ENCODE peak calls at places on chromosomes 16 and 17, in eight cellular contexts. One of them, this sample, is unnamed.

GRCh38 chr17:17568772-17569195 is 22.7 kb downstream of the PEMT start:
- DNase-seq in gastrocnemius medialis: peak
- DNase-seq in stomach: peak
- DNase-seq in fibroblast of lung: peak
- DNase-seq in brain microvascular endothelial cell: no peak
- DNase-seq in sigmoid colon: no peak
- DNase-seq in RWPE1: peak
- DNase-seq in pancreas: peak
- DNase-seq in this sample: peak

GRCh38 chr16:27215660-27216059 is 12.3 kb downstream of the KDM8 start:
- DNase-seq in fibroblast of lung: no peak
- DNase-seq in sigmoid colon: no peak
- DNase-seq in RWPE1: no peak
- DNase-seq in stomach: no peak
- DNase-seq in gastrocnemius medialis: no peak
- DNase-seq in brain microvascular endothelial cell: no peak
- DNase-seq in pancreas: no peak
- DNase-seq in this sample: no peak

GRCh38 chr16:21283521-21284289 is 5.6 kb upstream of the CRYM start:
- DNase-seq in sigmoid colon: peak
- DNase-seq in brain microvascular endothelial cell: peak
- DNase-seq in RWPE1: no peak
- DNase-seq in fibroblast of lung: peak
- DNase-seq in gastrocnemius medialis: no peak
- DNase-seq in stomach: peak
- DNase-seq in pancreas: no peak
- DNase-seq in this sample: peak

GRCh38 chr16:69435977-69436729 is 11.7 kb downstream of the CYB5B start:
- DNase-seq in brain microvascular endothelial cell: no peak
- DNase-seq in stomach: peak
- DNase-seq in RWPE1: no peak
- DNase-seq in sigmoid colon: no peak
- DNase-seq in gastrocnemius medialis: no peak
- DNase-seq in fibroblast of lung: no peak
- DNase-seq in pancreas: peak
- DNase-seq in this sample: no peak

GRCh38 chr17:10127819-10128375 is 70.5 kb downstream of the GAS7 start:
- DNase-seq in RWPE1: no peak
- DNase-seq in fibroblast of lung: peak
- DNase-seq in gastrocnemius medialis: peak
- DNase-seq in stomach: peak
- DNase-seq in sigmoid colon: peak
- DNase-seq in pancreas: peak
- DNase-seq in brain microvascular endothelial cell: peak
- DNase-seq in this sample: no peak

GRCh38 chr16:26795184-26795583 is 271.5 kb upstream of the C16orf82 start:
- DNase-seq in stomach: no peak
- DNase-seq in sigmoid colon: no peak
- DNase-seq in RWPE1: no peak
- DNase-seq in brain microvascular endothelial cell: no peak
- DNase-seq in pancreas: no peak
- DNase-seq in fibroblast of lung: no peak
- DNase-seq in gastrocnemius medialis: no peak
- DNase-seq in this sample: no peak

GRCh38 chr16:79949417-79949816 is 348.9 kb upstream of the MAF start:
- DNase-seq in sigmoid colon: no peak
- DNase-seq in gastrocnemius medialis: no peak
- DNase-seq in stomach: no peak
- DNase-seq in brain microvascular endothelial cell: no peak
- DNase-seq in pancreas: no peak
- DNase-seq in fibroblast of lung: no peak
- DNase-seq in RWPE1: no peak
- DNase-seq in this sample: no peak

GRCh38 chr16:27512061-27512460 is 37.7 kb downstream of the GTF3C1 start:
- DNase-seq in pancreas: no peak
- DNase-seq in sigmoid colon: no peak
- DNase-seq in gastrocnemius medialis: no peak
- DNase-seq in stomach: no peak
- DNase-seq in brain microvascular endothelial cell: no peak
- DNase-seq in fibroblast of lung: no peak
- DNase-seq in RWPE1: no peak
- DNase-seq in this sample: no peak

GRCh38 chr17:14092808-14093207 is 23.5 kb downstream of the COX10 start:
- DNase-seq in fibroblast of lung: no peak
- DNase-seq in gastrocnemius medialis: no peak
- DNase-seq in stomach: no peak
- DNase-seq in brain microvascular endothelial cell: no peak
- DNase-seq in pancreas: no peak
- DNase-seq in RWPE1: no peak
- DNase-seq in sigmoid colon: no peak
- DNase-seq in this sample: no peak

GRCh38 chr17:29039764-29040598 is 3.0 kb upstream of the PIPOX start:
- DNase-seq in RWPE1: peak
- DNase-seq in sigmoid colon: no peak
- DNase-seq in brain microvascular endothelial cell: peak
- DNase-seq in stomach: no peak
- DNase-seq in fibroblast of lung: peak
- DNase-seq in gastrocnemius medialis: no peak
- DNase-seq in pancreas: no peak
- DNase-seq in this sample: no peak

GRCh38 chr17:76252040-76252954 is 12.0 kb upstream of the RNF157 start:
- DNase-seq in RWPE1: peak
- DNase-seq in stomach: peak
- DNase-seq in sigmoid colon: peak
- DNase-seq in fibroblast of lung: peak
- DNase-seq in brain microvascular endothelial cell: peak
- DNase-seq in gastrocnemius medialis: peak
- DNase-seq in pancreas: no peak
- DNase-seq in this sample: no peak

GRCh38 chr17:45320349-45320930 is 3.6 kb upstream of the MAP3K14 start:
- DNase-seq in stomach: no peak
- DNase-seq in pancreas: no peak
- DNase-seq in sigmoid colon: no peak
- DNase-seq in gastrocnemius medialis: no peak
- DNase-seq in RWPE1: no peak
- DNase-seq in brain microvascular endothelial cell: peak
- DNase-seq in fibroblast of lung: peak
- DNase-seq in this sample: no peak

GRCh38 chr16:50396770-50397525 is 28.2 kb upstream of the BRD7 start:
- DNase-seq in gastrocnemius medialis: no peak
- DNase-seq in RWPE1: peak
- DNase-seq in stomach: no peak
- DNase-seq in sigmoid colon: no peak
- DNase-seq in brain microvascular endothelial cell: peak
- DNase-seq in fibroblast of lung: peak
- DNase-seq in pancreas: no peak
- DNase-seq in this sample: no peak

GRCh38 chr17:77308768-77309726 is 168.3 kb downstream of the SEC14L1 start:
- DNase-seq in fibroblast of lung: peak
- DNase-seq in pancreas: no peak
- DNase-seq in brain microvascular endothelial cell: peak
- DNase-seq in sigmoid colon: peak
- DNase-seq in RWPE1: no peak
- DNase-seq in stomach: no peak
- DNase-seq in gastrocnemius medialis: no peak
- DNase-seq in this sample: no peak

GRCh38 chr17:8480011-8480976 is 44.6 kb downstream of the NDEL1 start:
- DNase-seq in sigmoid colon: no peak
- DNase-seq in fibroblast of lung: no peak
- DNase-seq in RWPE1: no peak
- DNase-seq in stomach: no peak
- DNase-seq in brain microvascular endothelial cell: no peak
- DNase-seq in gastrocnemius medialis: no peak
- DNase-seq in pancreas: no peak
- DNase-seq in this sample: no peak

GRCh38 chr16:78290498-78291271 is 191.2 kb downstream of the WWOX start:
- DNase-seq in sigmoid colon: no peak
- DNase-seq in gastrocnemius medialis: no peak
- DNase-seq in stomach: no peak
- DNase-seq in RWPE1: no peak
- DNase-seq in pancreas: no peak
- DNase-seq in brain microvascular endothelial cell: no peak
- DNase-seq in fibroblast of lung: no peak
- DNase-seq in this sample: no peak

GRCh38 chr16:67708368-67708771 is 10.7 kb downstream of the GFOD2 start:
- DNase-seq in pancreas: no peak
- DNase-seq in fibroblast of lung: peak
- DNase-seq in stomach: no peak
- DNase-seq in gastrocnemius medialis: peak
- DNase-seq in RWPE1: no peak
- DNase-seq in sigmoid colon: peak
- DNase-seq in brain microvascular endothelial cell: no peak
- DNase-seq in this sample: no peak

GRCh38 chr17:75542728-75543336 is 17.3 kb downstream of the LLGL2 start:
- DNase-seq in RWPE1: no peak
- DNase-seq in fibroblast of lung: no peak
- DNase-seq in stomach: no peak
- DNase-seq in sigmoid colon: no peak
- DNase-seq in brain microvascular endothelial cell: no peak
- DNase-seq in gastrocnemius medialis: no peak
- DNase-seq in pancreas: no peak
- DNase-seq in this sample: no peak

GRCh38 chr17:55547027-55547670 is 35.9 kb upstream of the SMIM36 start:
- DNase-seq in gastrocnemius medialis: no peak
- DNase-seq in stomach: no peak
- DNase-seq in fibroblast of lung: peak
- DNase-seq in sigmoid colon: no peak
- DNase-seq in brain microvascular endothelial cell: no peak
- DNase-seq in pancreas: no peak
- DNase-seq in RWPE1: no peak
- DNase-seq in this sample: no peak

GRCh38 chr17:40956401-40957254 is 10.1 kb downstream of the KRT39 start:
- DNase-seq in pancreas: no peak
- DNase-seq in RWPE1: peak
- DNase-seq in gastrocnemius medialis: no peak
- DNase-seq in brain microvascular endothelial cell: peak
- DNase-seq in stomach: no peak
- DNase-seq in fibroblast of lung: peak
- DNase-seq in sigmoid colon: no peak
- DNase-seq in this sample: no peak

DNA sequence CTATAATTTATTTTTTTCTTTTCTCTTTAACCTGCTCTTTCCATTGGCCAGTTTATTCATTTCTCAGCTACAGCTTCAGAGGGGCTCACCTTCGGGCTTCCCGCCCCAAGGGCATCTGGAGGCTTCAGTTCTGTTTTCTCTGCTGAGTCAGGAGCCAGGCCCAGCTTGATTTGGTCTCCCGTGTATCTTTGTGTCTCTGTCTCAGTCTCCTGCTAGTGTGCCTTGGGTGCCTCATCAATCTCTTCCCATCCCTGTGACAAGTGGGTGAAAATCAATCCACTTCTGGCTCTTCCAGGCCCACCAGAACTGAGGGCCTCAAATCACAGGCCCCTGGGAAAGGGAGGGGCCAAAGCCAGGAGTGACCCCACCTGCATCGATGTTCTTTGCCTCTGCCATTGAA is 72.1 kb downstream of the CCDC182 start:
- DNase-seq in RWPE1: no peak
- DNase-seq in stomach: no peak
- DNase-seq in gastrocnemius medialis: no peak
- DNase-seq in sigmoid colon: no peak
- DNase-seq in brain microvascular endothelial cell: no peak
- DNase-seq in pancreas: no peak
- DNase-seq in fibroblast of lung: no peak
- DNase-seq in this sample: no peak
- TF ChIP-seq CTCF in RWPE1: no peak
- TF ChIP-seq CTCF in stomach: no peak
- TF ChIP-seq CTCF in gastrocnemius medialis: no peak
- TF ChIP-seq CTCF in sigmoid colon: no peak
- TF ChIP-seq CTCF in brain microvascular endothelial cell: no peak
- TF ChIP-seq CTCF in pancreas: no peak
- TF ChIP-seq CTCF in fibroblast of lung: no peak
- TF ChIP-seq CTCF in this sample: no peak

DNA sequence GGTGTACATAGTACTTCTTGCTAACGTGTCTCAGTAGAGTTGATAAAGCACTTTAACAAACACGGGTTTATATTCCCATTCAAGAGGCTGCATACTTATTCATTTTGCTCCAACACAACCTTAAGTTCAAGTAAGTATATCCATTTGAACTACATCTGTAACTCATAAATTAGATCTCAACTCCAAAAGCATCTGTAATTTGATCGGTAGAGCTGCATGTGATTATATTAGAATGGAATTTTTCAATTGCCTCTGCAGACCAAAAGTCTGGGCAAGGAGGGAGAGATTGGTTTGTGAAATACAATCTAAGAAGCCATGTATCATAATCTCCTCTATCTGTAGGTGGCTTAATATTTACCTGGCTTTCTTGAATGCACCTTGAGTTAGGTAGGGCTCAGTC is 371.0 kb downstream of the RBFOX1 start:
- DNase-seq in brain microvascular endothelial cell: no peak
- DNase-seq in stomach: no peak
- DNase-seq in gastrocnemius medialis: no peak
- DNase-seq in fibroblast of lung: no peak
- DNase-seq in RWPE1: no peak
- DNase-seq in pancreas: no peak
- DNase-seq in sigmoid colon: no peak
- DNase-seq in this sample: no peak
- TF ChIP-seq CTCF in brain microvascular endothelial cell: no peak
- TF ChIP-seq CTCF in stomach: no peak
- TF ChIP-seq CTCF in gastrocnemius medialis: no peak
- TF ChIP-seq CTCF in fibroblast of lung: no peak
- TF ChIP-seq CTCF in RWPE1: no peak
- TF ChIP-seq CTCF in pancreas: no peak
- TF ChIP-seq CTCF in sigmoid colon: no peak
- TF ChIP-seq CTCF in this sample: no peak

GRCh38 chr16:10968509-10968908 is 24.1 kb downstream of the CLEC16A start:
- DNase-seq in sigmoid colon: no peak
- DNase-seq in stomach: no peak
- DNase-seq in fibroblast of lung: no peak
- DNase-seq in brain microvascular endothelial cell: no peak
- DNase-seq in pancreas: no peak
- DNase-seq in RWPE1: no peak
- DNase-seq in gastrocnemius medialis: no peak
- DNase-seq in this sample: no peak
- TF ChIP-seq CTCF in sigmoid colon: no peak
- TF ChIP-seq CTCF in stomach: no peak
- TF ChIP-seq CTCF in fibroblast of lung: no peak
- TF ChIP-seq CTCF in brain microvascular endothelial cell: no peak
- TF ChIP-seq CTCF in pancreas: no peak
- TF ChIP-seq CTCF in RWPE1: no peak
- TF ChIP-seq CTCF in gastrocnemius medialis: no peak
- TF ChIP-seq CTCF in this sample: no peak

DNA sequence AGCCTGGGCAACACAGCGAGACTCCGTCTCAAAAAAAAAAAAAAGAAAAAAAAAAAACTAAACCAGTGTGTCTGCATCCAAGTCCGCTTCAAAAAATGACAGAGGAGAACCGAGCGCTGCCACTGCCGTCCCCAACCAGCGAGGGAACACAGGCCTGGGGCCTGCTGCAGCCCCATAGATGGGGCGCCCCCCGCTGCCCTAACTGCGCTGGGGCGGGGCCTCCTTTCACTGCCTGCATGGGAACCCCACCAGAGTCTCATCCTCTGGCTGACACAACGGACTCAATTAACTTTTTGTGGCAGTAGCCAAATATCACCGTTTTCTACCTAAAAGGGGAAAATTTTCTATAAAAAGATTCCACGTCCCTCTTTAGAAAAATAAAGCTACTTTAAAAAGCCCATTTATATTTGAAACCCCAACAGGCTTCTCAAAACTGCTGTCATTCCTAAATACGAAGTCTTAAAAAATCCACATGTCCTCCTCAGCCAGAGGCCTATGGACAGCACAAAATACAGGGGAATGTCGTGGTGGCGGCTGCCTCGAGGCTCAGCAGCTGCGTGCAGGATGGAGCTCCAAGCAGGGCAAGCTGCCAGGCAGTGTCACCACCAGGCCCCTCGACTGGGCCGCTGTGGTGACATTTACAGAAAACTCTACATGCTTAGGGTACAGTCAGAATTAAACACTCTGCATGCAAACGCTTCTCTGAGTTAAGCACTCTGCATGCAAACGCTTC is 30.4 kb downstream of the KLHDC4 start:
- DNase-seq in pancreas: no peak
- DNase-seq in fibroblast of lung: no peak
- DNase-seq in stomach: no peak
- DNase-seq in sigmoid colon: no peak
- DNase-seq in brain microvascular endothelial cell: no peak
- DNase-seq in RWPE1: no peak
- DNase-seq in gastrocnemius medialis: no peak
- DNase-seq in this sample: no peak
- TF ChIP-seq CTCF in pancreas: no peak
- TF ChIP-seq CTCF in fibroblast of lung: no peak
- TF ChIP-seq CTCF in stomach: no peak
- TF ChIP-seq CTCF in sigmoid colon: no peak
- TF ChIP-seq CTCF in brain microvascular endothelial cell: no peak
- TF ChIP-seq CTCF in RWPE1: no peak
- TF ChIP-seq CTCF in gastrocnemius medialis: no peak
- TF ChIP-seq CTCF in this sample: no peak